ENCODE peak calls at places on chromosomes 3 and 15, in four cellular contexts. R is WTC11, L is HepG2, J is K562. Q is an unnamed sample.

GRCh38 chr3:43689766-43690399 is 855 bp upstream of the ABHD5 start:
- DNase-seq in L (no peak), R (no peak), J (no peak), Q (no peak)

GRCh38 chr3:143648708-143649107 is 199.6 kb downstream of the SLC9A9 start:
- DNase-seq in R (peak; percentile 48), J (peak; percentile 15), L (no peak), Q (no peak)

GRCh38 chr3:89364309-89364708 is 256.9 kb downstream of the EPHA3 start:
- DNase-seq in L (no peak), R (no peak), J (no peak), Q (no peak)

GRCh38 chr15:40343512-40343911 is 2.8 kb upstream of the CCDC9B start:
- DNase-seq in J (no peak), R (no peak), L (peak; percentile 52), Q (no peak)

GRCh38 chr3:76131396-76132153 is 346.2 kb upstream of the ZNF717 start:
- DNase-seq in R (no peak), J (no peak), L (no peak), Q (no peak)

GRCh38 chr3:172305552-172305951 is 142.7 kb downstream of the GHSR start:
- DNase-seq in L (peak; percentile 72), R (no peak), J (no peak), Q (peak; percentile 62)

GRCh38 chr3:33900809-33901505 is 102.5 kb downstream of the PDCD6IP start:
- DNase-seq in L (no peak), R (no peak), J (peak; percentile 96), Q (no peak)

GRCh38 chr3:142987707-142988106 is 13.7 kb upstream of the U2SURP start:
- DNase-seq in R (no peak), J (no peak), L (no peak), Q (no peak)

GRCh38 chr15:93072440-93073394 is 16.3 kb downstream of the RGMA start:
- DNase-seq in J (peak; percentile 80), R (peak; percentile 89), L (peak; percentile 6), Q (peak; percentile 67)

GRCh38 chr3:57822686-57823085 is 66.6 kb downstream of the SLMAP start:
- DNase-seq in J (no peak), R (no peak), L (no peak), Q (no peak)

GRCh38 chr15:25862469-25863066 is 559 bp downstream of the ATP10A start:
- DNase-seq in L (no peak), R (peak; percentile 47), J (no peak), Q (peak; percentile 53)

GRCh38 chr3:72634128-72634527 is 214.1 kb downstream of the SHQ1 start:
- DNase-seq in J (no peak), L (no peak), R (no peak), Q (no peak)
- TF ChIP-seq NR3C1 in J (no peak), L (no peak), R (no peak), Q (no peak)

DNA sequence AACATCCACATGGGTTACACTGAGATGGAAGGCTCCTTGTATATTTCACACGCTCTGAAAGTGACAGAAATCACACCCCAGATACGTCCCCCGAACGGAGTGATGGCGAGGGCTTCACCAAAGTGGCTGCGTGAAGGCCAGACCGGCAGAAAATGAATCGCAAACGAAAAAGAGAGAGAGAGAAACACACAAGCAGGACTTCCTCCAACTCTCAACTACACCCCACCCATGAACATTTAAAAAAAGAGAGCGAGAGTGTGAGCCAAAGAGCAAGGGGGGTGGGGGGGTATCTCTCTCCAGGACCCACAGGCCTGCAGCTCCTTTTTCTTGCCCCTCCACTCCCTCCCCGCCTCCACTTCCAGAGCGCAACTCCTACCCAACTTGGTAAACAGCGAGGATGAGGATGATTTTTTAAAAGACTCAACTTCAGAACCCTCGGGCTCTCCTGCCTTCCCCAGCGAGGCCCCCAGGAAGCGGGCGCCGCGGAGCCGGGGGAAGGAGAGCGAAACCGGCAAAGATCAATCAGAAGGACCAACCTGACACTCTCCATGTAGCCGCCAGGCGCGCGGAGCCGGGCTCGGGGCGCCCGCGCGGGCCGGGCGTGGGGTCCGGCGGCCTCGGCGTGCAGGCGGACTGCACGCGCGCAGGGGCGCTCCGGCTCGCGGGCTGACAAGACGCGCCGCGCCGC is 519.1 kb downstream of the FOXP1 start:
- DNase-seq in L (peak; percentile 63), R (peak; percentile 56), J (peak; percentile 33), Q (peak; percentile 33)
- TF ChIP-seq MAX in L (no peak), R (no peak), J (no peak), Q (no peak)

GRCh38 chr15:82992436-82992835 is 6.4 kb downstream of the RAMAC start:
- DNase-seq in L (no peak), J (no peak), R (no peak), Q (no peak)
- TF ChIP-seq NR3C1 in L (no peak), J (no peak), R (no peak), Q (no peak)

GRCh38 chr15:63538876-63539275 is 34.5 kb downstream of the USP3 start:
- DNase-seq in R (no peak), L (no peak), J (no peak), Q (no peak)

GRCh38 chr15:63535689-63536088 is 31.3 kb downstream of the USP3 start:
- DNase-seq in J (no peak), L (no peak), R (no peak), Q (no peak)

GRCh38 chr15:63544253-63545026 is 40.0 kb downstream of the USP3 start:
- DNase-seq in J (peak; percentile 27), R (no peak), L (no peak), Q (no peak)

DNA sequence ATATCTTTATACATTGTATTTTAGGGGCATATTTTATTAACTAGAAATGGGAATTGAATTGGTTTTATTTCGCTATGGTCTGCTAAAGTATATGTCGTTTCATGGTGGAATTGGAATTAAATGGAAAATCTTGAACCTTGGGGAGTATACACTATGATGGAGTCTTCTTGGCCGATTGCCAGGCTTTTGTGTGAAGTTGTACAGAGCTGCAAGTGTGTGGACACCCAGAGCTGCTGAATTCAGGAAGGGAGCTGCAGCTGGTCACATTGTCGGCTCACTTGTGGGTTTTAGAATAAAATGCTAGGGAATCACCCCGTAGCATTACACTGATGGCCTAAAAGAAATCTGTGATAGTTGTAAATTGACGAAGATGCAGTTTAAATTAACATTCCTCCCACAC is 35.1 kb downstream of the USP3 start:
- DNase-seq in L (no peak), R (no peak), J (no peak), Q (no peak)
- TF ChIP-seq MAX in L (no peak), R (no peak), J (no peak), Q (no peak)

DNA sequence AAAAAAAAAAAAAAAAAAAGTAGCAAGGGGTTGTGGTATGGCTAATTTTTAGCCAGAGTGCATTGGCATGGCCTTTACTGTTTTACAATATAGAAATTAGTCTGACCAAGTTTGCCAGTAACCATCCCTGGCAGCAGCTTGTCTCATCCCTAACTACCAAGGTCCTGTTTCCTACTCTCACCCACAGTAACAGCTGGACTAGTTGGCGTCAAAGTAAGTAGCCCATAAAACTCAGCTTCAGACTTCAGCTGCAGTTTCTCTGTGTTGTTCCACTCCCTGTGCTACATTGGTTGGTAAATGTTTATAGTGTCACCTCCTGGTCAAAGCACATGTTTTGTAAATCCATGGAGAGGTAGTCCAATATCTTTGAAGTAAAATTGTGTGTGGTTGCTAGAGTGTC is 691.3 kb downstream of the ZPLD1 start:
- DNase-seq in L (no peak), R (no peak), J (no peak), Q (peak; percentile 2)
- TF ChIP-seq NR3C1 in L (no peak), R (no peak), J (no peak), Q (no peak)

Q was measured in A549.